ENCODE peak calls at places on chromosomes 4 and X, in four cellular contexts. One of them, this sample, is unnamed.

GRCh38 chrX:155613927-155614559 is 1.3 kb upstream of the TMLHE start:
- DNase-seq in occipital lobe: no peak
- DNase-seq in smooth muscle cell of the brain vasculature: no peak
- DNase-seq in stimulated activated CD4-positive, alpha-beta T cell treated with anti-CD3 and anti-CD28 coated beads, Interleukin-1b, Interleukin-23, amount 100 ng/mL, for 24 hours: no peak
- DNase-seq in this sample: no peak

GRCh38 chrX:57902633-57903032 is 7.6 kb downstream of the ZXDA start:
- DNase-seq in occipital lobe: no peak
- DNase-seq in smooth muscle cell of the brain vasculature: no peak
- DNase-seq in stimulated activated CD4-positive, alpha-beta T cell treated with anti-CD3 and anti-CD28 coated beads, Interleukin-1b, Interleukin-23, amount 100 ng/mL, for 24 hours: no peak
- DNase-seq in this sample: no peak

GRCh38 chrX:107673401-107673800 is 45.1 kb downstream of the PRPS1 start:
- DNase-seq in occipital lobe: no peak
- DNase-seq in stimulated activated CD4-positive, alpha-beta T cell treated with anti-CD3 and anti-CD28 coated beads, Interleukin-1b, Interleukin-23, amount 100 ng/mL, for 24 hours: no peak
- DNase-seq in smooth muscle cell of the brain vasculature: no peak
- DNase-seq in this sample: no peak

GRCh38 chrX:11665144-11666040 is at the start of gene ARHGAP6:
- DNase-seq in smooth muscle cell of the brain vasculature: no peak
- DNase-seq in stimulated activated CD4-positive, alpha-beta T cell treated with anti-CD3 and anti-CD28 coated beads, Interleukin-1b, Interleukin-23, amount 100 ng/mL, for 24 hours: no peak
- DNase-seq in occipital lobe: no peak
- DNase-seq in this sample: no peak

GRCh38 chrX:131987252-131987651 is 35.9 kb upstream of the STK26 start:
- DNase-seq in stimulated activated CD4-positive, alpha-beta T cell treated with anti-CD3 and anti-CD28 coated beads, Interleukin-1b, Interleukin-23, amount 100 ng/mL, for 24 hours: no peak
- DNase-seq in occipital lobe: no peak
- DNase-seq in smooth muscle cell of the brain vasculature: no peak
- DNase-seq in this sample: no peak

GRCh38 chrX:47179221-47179927 is 14.3 kb upstream of the UBA1 start:
- DNase-seq in smooth muscle cell of the brain vasculature: no peak
- DNase-seq in stimulated activated CD4-positive, alpha-beta T cell treated with anti-CD3 and anti-CD28 coated beads, Interleukin-1b, Interleukin-23, amount 100 ng/mL, for 24 hours: no peak
- DNase-seq in occipital lobe: peak
- DNase-seq in this sample: no peak

GRCh38 chr4:159484861-159485260 is 382.0 kb downstream of the RAPGEF2 start:
- DNase-seq in occipital lobe: no peak
- DNase-seq in smooth muscle cell of the brain vasculature: no peak
- DNase-seq in stimulated activated CD4-positive, alpha-beta T cell treated with anti-CD3 and anti-CD28 coated beads, Interleukin-1b, Interleukin-23, amount 100 ng/mL, for 24 hours: no peak
- DNase-seq in this sample: no peak

GRCh38 chr4:80307183-80307735 is 28.3 kb upstream of the CFAP299 start:
- DNase-seq in smooth muscle cell of the brain vasculature: no peak
- DNase-seq in stimulated activated CD4-positive, alpha-beta T cell treated with anti-CD3 and anti-CD28 coated beads, Interleukin-1b, Interleukin-23, amount 100 ng/mL, for 24 hours: no peak
- DNase-seq in occipital lobe: no peak
- DNase-seq in this sample: no peak

GRCh38 chr4:185717018-185717726 is 94.8 kb downstream of the SORBS2 start:
- DNase-seq in stimulated activated CD4-positive, alpha-beta T cell treated with anti-CD3 and anti-CD28 coated beads, Interleukin-1b, Interleukin-23, amount 100 ng/mL, for 24 hours: no peak
- DNase-seq in smooth muscle cell of the brain vasculature: no peak
- DNase-seq in occipital lobe: no peak
- DNase-seq in this sample: peak

GRCh38 chr4:42892413-42892812 is at the start of gene GRXCR1:
- DNase-seq in occipital lobe: no peak
- DNase-seq in smooth muscle cell of the brain vasculature: no peak
- DNase-seq in stimulated activated CD4-positive, alpha-beta T cell treated with anti-CD3 and anti-CD28 coated beads, Interleukin-1b, Interleukin-23, amount 100 ng/mL, for 24 hours: no peak
- DNase-seq in this sample: no peak